ENCODE peak calls at places on chromosomes 12 and 14, in ten cellular contexts. R is neural progenitor cell; T is HFF-Myc; G is lower leg skin; D is ACHN; E is stimulated activated CD4-positive, alpha-beta T cell treated with anti-CD3 and anti-CD28 coated beads, TNF-alpha, amount 100 ng/mL, for 4 hours; H is EH; L is AG08395; V is T-helper 2 cell; Y is AG20443. A is an unnamed sample.

GRCh38 chr12:11967356-11968040 is 103.2 kb upstream of the BCL2L14 start:
- DNase-seq in R (no peak), T (no peak), G (no peak), D (no peak), E (no peak), H (no peak), L (no peak), V (no peak), Y (no peak), A (no peak)

GRCh38 chr14:71776463-71777359 is 155.5 kb upstream of the RGS6 start:
- DNase-seq in R (peak), T (no peak), G (no peak), D (no peak), E (no peak), H (peak), L (no peak), V (no peak), Y (no peak), A (no peak)

GRCh38 chr14:23345987-23346692 is 6.5 kb downstream of the SLC22A17 start:
- DNase-seq in R (peak), T (no peak), G (no peak), D (no peak), E (no peak), H (no peak), L (no peak), V (no peak), Y (no peak), A (no peak)

GRCh38 chr12:51307655-51308593 is 16.1 kb downstream of the BIN2 start:
- DNase-seq in R (no peak), T (no peak), G (no peak), D (peak), E (no peak), H (peak), L (peak), V (no peak), Y (peak), A (no peak)

GRCh38 chr14:73250781-73251500 is 13.6 kb downstream of the PAPLN start:
- DNase-seq in R (no peak), T (no peak), G (no peak), D (no peak), E (no peak), H (no peak), L (no peak), V (no peak), Y (no peak), A (no peak)

GRCh38 chr12:51683763-51684357 is 92.8 kb downstream of the SCN8A start:
- DNase-seq in R (no peak), T (no peak), G (no peak), D (peak), E (no peak), H (peak), L (peak), V (no peak), Y (peak), A (no peak)

GRCh38 chr12:52052471-52053186 is 1.4 kb downstream of the NR4A1 start:
- DNase-seq in R (no peak), T (no peak), G (no peak), D (no peak), E (no peak), H (no peak), L (no peak), V (no peak), Y (peak), A (no peak)

GRCh38 chr12:102120886-102121285 is 903 bp downstream of the PARPBP start:
- DNase-seq in R (peak), T (peak), G (no peak), D (peak), E (no peak), H (peak), L (peak), V (no peak), Y (peak), A (no peak)

GRCh38 chr12:119748512-119748911 is 80.6 kb downstream of the PRKAB1 start:
- DNase-seq in R (no peak), T (no peak), G (no peak), D (no peak), E (no peak), H (peak), L (no peak), V (no peak), Y (peak), A (no peak)

GRCh38 chr12:93889516-93890202 is 212.5 kb downstream of the CRADD start:
- DNase-seq in R (no peak), T (no peak), G (no peak), D (no peak), E (no peak), H (no peak), L (no peak), V (no peak), Y (no peak), A (no peak)

GRCh38 chr14:53022593-53022992 is 71.7 kb upstream of the FERMT2 start:
- DNase-seq in R (no peak), T (no peak), G (no peak), D (no peak), E (no peak), H (peak), L (peak), V (no peak), Y (peak), A (no peak)

GRCh38 chr12:120684523-120684932 is 2.4 kb upstream of the MLEC start:
- DNase-seq in R (no peak), T (no peak), G (no peak), D (no peak), E (no peak), H (peak), L (no peak), V (no peak), Y (no peak), A (no peak)

GRCh38 chr12:17017402-17017801 is 411.4 kb upstream of the LMO3 start:
- DNase-seq in R (no peak), T (no peak), G (no peak), D (no peak), E (no peak), H (no peak), L (no peak), V (no peak), Y (no peak), A (no peak)

GRCh38 chr12:49367381-49368239 is at the start of gene SPATS2:
- DNase-seq in R (no peak), T (no peak), G (peak), D (peak), E (peak), H (peak), L (no peak), V (no peak), Y (peak), A (no peak)

GRCh38 chr12:56338643-56339422 is at the start of gene IL23A:
- DNase-seq in R (peak), T (no peak), G (no peak), D (no peak), E (peak), H (no peak), L (no peak), V (peak), Y (no peak), A (peak)

GRCh38 chr12:54593716-54594115 is 5.3 kb upstream of the PPP1R1A start:
- DNase-seq in R (no peak), T (no peak), G (no peak), D (no peak), E (no peak), H (no peak), L (no peak), V (no peak), Y (no peak), A (no peak)

GRCh38 chr12:80580254-80580653 is 127.2 kb upstream of the MYF6 start:
- DNase-seq in R (no peak), T (peak), G (no peak), D (peak), E (no peak), H (peak), L (peak), V (no peak), Y (peak), A (no peak)

GRCh38 chr14:97456958-97457357 is 659.8 kb downstream of the VRK1 start:
- DNase-seq in R (no peak), T (no peak), G (no peak), D (no peak), E (peak), H (no peak), L (peak), V (no peak), Y (no peak), A (peak)

GRCh38 chr12:21942377-21942703 is 1.1 kb upstream of the ABCC9 start:
- DNase-seq in R (no peak), T (no peak), G (no peak), D (no peak), E (no peak), H (no peak), L (no peak), V (no peak), Y (peak), A (no peak)

GRCh38 chr14:101040538-101041442 is 137.3 kb upstream of the RTL1 start:
- DNase-seq in R (no peak), T (no peak), G (no peak), D (no peak), E (no peak), H (no peak), L (no peak), V (no peak), Y (no peak), A (no peak)

GRCh38 chr12:29692237-29692636 is 91.5 kb downstream of the TMTC1 start:
- DNase-seq in R (no peak), T (no peak), G (no peak), D (no peak), E (no peak), H (no peak), L (no peak), V (no peak), Y (no peak), A (no peak)

GRCh38 chr12:108613548-108613947 is 15.7 kb upstream of the TMEM119 start:
- DNase-seq in R (no peak), T (no peak), G (no peak), D (peak), E (no peak), H (no peak), L (no peak), V (no peak), Y (no peak), A (no peak)

GRCh38 chr12:53997324-53998173 is 2.4 kb upstream of the HOXC9 start:
- DNase-seq in R (no peak), T (no peak), G (no peak), D (no peak), E (no peak), H (no peak), L (no peak), V (no peak), Y (no peak), A (no peak)

GRCh38 chr12:6074979-6075585 is 49.4 kb downstream of the VWF start:
- DNase-seq in R (peak), T (no peak), G (no peak), D (no peak), E (no peak), H (peak), L (no peak), V (no peak), Y (peak), A (no peak)

GRCh38 chr12:91785655-91786489 is 359.8 kb downstream of the BTG1 start:
- DNase-seq in R (no peak), T (no peak), G (no peak), D (no peak), E (no peak), H (no peak), L (no peak), V (no peak), Y (no peak), A (no peak)

GRCh38 chr12:20142295-20142694 is 226.0 kb upstream of the PDE3A start:
- DNase-seq in R (no peak), T (no peak), G (no peak), D (no peak), E (no peak), H (no peak), L (no peak), V (no peak), Y (no peak), A (no peak)

GRCh38 chr14:31549817-31550216 is 11.4 kb upstream of the NUBPL start:
- DNase-seq in R (no peak), T (no peak), G (no peak), D (no peak), E (no peak), H (no peak), L (no peak), V (no peak), Y (no peak), A (no peak)

GRCh38 chr12:122435186-122435585 is 12.7 kb upstream of the CLIP1 start:
- DNase-seq in R (no peak), T (no peak), G (no peak), D (no peak), E (no peak), H (no peak), L (no peak), V (no peak), Y (no peak), A (no peak)

GRCh38 chr12:94481734-94482133 is 22.1 kb upstream of the CEP83 start:
- DNase-seq in R (no peak), T (no peak), G (no peak), D (no peak), E (no peak), H (no peak), L (no peak), V (no peak), Y (no peak), A (no peak)

GRCh38 chr12:50458606-50459005 is 46.2 kb upstream of the DIP2B start:
- DNase-seq in R (no peak), T (no peak), G (no peak), D (peak), E (no peak), H (peak), L (peak), V (no peak), Y (no peak), A (no peak)

GRCh38 chr14:99484106-99484505 is 2.9 kb downstream of the CCNK start:
- DNase-seq in R (no peak), T (no peak), G (no peak), D (no peak), E (no peak), H (no peak), L (no peak), V (no peak), Y (no peak), A (no peak)